ENCODE peak calls at places on chromosome X, in four cellular contexts. P is PC-9, H is dorsolateral prefrontal cortex, D is foreskin fibroblast. Y is an unnamed sample.

GRCh38 chrX:41273638-41274037 is 60.3 kb upstream of the DDX3X start:
- DNase-seq in H (no peak), D (no peak), P (no peak), Y (no peak)

GRCh38 chrX:116232833-116233232 is 62.3 kb downstream of the AGTR2 start:
- DNase-seq in D (peak), P (peak), H (no peak), Y (no peak)

GRCh38 chrX:116240446-116240845 is 69.9 kb downstream of the AGTR2 start:
- DNase-seq in P (peak), H (no peak), D (peak), Y (no peak)

GRCh38 chrX:132199941-132200340 is 19.3 kb downstream of the RAP2C start:
- DNase-seq in D (no peak), H (no peak), P (no peak), Y (no peak)

GRCh38 chrX:39808471-39808917 is 289.3 kb downstream of the BCOR start:
- DNase-seq in H (no peak), P (no peak), D (peak), Y (no peak)

GRCh38 chrX:22662776-22663175 is 337.0 kb upstream of the DDX53 start:
- DNase-seq in H (no peak), P (peak), D (no peak), Y (no peak)

GRCh38 chrX:71184803-71185495 is 38.1 kb upstream of the GJB1 start:
- DNase-seq in D (no peak), H (no peak), P (peak), Y (peak)

GRCh38 chrX:110317079-110317819 is 636 bp downstream of the AMMECR1 start:
- DNase-seq in P (no peak), D (peak), H (no peak), Y (peak)

GRCh38 chrX:3712080-3712869 is 1.2 kb downstream of the PRKX start:
- DNase-seq in H (no peak), D (peak), P (no peak), Y (peak)

GRCh38 chrX:24651783-24652182 is 4.6 kb upstream of the PCYT1B start:
- DNase-seq in P (no peak), H (no peak), D (no peak), Y (no peak)

GRCh38 chrX:81556880-81557279 is 355.0 kb downstream of the SH3BGRL start:
- DNase-seq in D (no peak), P (no peak), H (no peak), Y (no peak)

GRCh38 chrX:48848847-48849246 is 13.4 kb upstream of the PCSK1N start:
- DNase-seq in P (no peak), H (no peak), D (no peak), Y (no peak)

GRCh38 chrX:7574325-7574724 is 268.6 kb upstream of the VCX start:
- DNase-seq in P (no peak), H (no peak), D (peak), Y (no peak)

DNA sequence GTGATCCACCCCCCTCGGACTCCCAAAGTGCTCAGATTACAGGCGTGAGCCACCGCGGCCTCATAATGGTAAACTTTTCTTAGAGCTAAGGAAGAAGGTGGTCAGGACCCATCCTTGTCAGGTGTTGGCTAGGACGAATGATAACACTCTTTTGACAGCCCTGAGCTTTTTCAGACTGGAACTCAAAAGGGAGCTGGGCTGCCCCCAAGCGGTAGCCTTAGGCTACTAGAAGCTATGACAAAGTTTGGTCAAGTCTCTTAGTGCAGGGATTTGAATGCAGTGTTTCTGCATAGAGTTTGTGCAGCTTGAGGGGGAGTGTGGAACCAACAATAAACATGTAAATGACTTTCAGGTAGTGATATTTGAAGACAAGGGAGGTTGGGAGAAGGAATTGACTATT is 11.8 kb upstream of the HSD17B10 start:
- DNase-seq in D (peak), H (peak), P (no peak), Y (peak)
- TF ChIP-seq CTCF in D (peak), H (peak), P (peak), Y (no peak)

GRCh38 chrX:18394477-18394876 is 30.9 kb upstream of the CDKL5 start:
- DNase-seq in P (no peak), H (no peak), D (no peak), Y (no peak)

GRCh38 chrX:18390941-18391538 is 34.4 kb upstream of the CDKL5 start:
- DNase-seq in P (peak), D (peak), H (peak), Y (peak)

GRCh38 chrX:18389968-18390367 is 35.4 kb upstream of the CDKL5 start:
- DNase-seq in H (no peak), P (no peak), D (no peak), Y (no peak)
- TF ChIP-seq CTCF in H (no peak), P (peak), D (no peak), Y (no peak)

GRCh38 chrX:2548731-2549423 is 48.1 kb upstream of the DHRSX start:
- DNase-seq in D (peak), P (no peak), H (no peak), Y (no peak)
- TF ChIP-seq CTCF in D (no peak), P (no peak), H (no peak), Y (no peak)

DNA sequence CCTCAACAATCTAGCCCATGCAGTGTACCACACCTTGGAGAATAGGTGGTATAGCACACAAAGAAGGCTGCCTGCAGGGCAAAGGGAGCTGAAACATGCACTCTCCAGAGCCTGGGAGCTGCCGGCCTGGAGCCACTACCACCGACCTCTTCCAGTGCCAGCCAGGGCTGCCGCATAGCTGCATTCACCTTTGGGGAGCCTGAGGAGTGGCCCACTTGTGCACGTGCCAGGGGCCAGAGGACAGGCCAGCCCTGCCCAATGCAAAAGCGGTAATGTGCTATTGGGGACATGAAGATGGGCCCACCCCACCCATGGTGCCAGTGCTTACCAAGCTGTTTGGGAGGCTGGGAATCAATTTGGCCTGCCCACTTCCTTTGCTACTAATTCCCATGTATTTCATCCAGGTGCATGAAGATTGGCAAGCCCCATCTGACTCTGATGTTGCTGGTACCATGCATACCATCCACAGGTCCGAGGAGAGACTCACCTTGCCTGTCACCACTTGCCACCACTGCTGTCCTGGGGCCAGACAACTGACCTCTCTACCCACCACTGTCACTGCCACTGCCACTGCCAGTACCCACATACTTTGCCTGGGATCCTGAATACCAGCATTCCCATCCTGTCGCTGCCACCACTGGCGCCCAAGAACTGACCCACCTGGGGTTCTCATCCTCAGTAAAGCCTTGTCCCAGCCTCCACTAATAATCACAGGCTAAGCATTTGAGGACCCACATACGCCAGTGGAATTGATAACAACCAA is 506.9 kb downstream of the MAGEB5 start:
- DNase-seq in H (no peak), P (no peak), D (no peak), Y (no peak)
- TF ChIP-seq CTCF in H (no peak), P (no peak), D (no peak), Y (no peak)

GRCh38 chrX:155179343-155179997 is 36.8 kb upstream of the VBP1 start:
- DNase-seq in D (no peak), H (no peak), P (no peak), Y (no peak)
- TF ChIP-seq CTCF in D (no peak), H (no peak), P (peak), Y (no peak)